ENCODE peak calls at places on chromosomes 3 and 15, in nine cellular contexts. X, I, C, K, P, B, W, R and Z are unnamed samples.

GRCh38 chr3:196274585-196274984 is 12.9 kb downstream of the PCYT1A start:
- DNase-seq in C (no peak), X (no peak), P (no peak), R (no peak), W (peak), I (no peak), B (peak), K (no peak), Z (no peak)

GRCh38 chr15:96150277-96150676 is 180.2 kb upstream of the NR2F2 start:
- DNase-seq in W (no peak), C (no peak), I (no peak), K (no peak), B (no peak), P (no peak), X (no peak), R (no peak), Z (no peak)

GRCh38 chr15:41695750-41696436 is 35.7 kb downstream of the MGA start:
- DNase-seq in P (peak), X (no peak), I (no peak), B (peak), R (no peak), C (no peak), W (peak), K (peak), Z (peak)

GRCh38 chr3:23666818-23667217 is 138.9 kb upstream of the UBE2E1 start:
- DNase-seq in X (no peak), I (no peak), C (no peak), W (no peak), B (no peak), K (no peak), P (no peak), R (no peak), Z (no peak)

GRCh38 chr15:52252781-52253180 is 42.8 kb downstream of the MYO5C start:
- DNase-seq in W (peak), C (no peak), I (no peak), B (no peak), R (no peak), P (no peak), X (no peak), K (peak), Z (no peak)

GRCh38 chr3:129822679-129823078 is 70.8 kb downstream of the TMCC1 start:
- DNase-seq in P (no peak), B (no peak), W (peak), K (peak), X (no peak), I (no peak), C (no peak), R (no peak), Z (peak)

GRCh38 chr15:88479169-88479568 is 11.7 kb downstream of the MRPS11 start:
- DNase-seq in B (no peak), C (no peak), X (no peak), K (no peak), W (no peak), P (no peak), R (no peak), I (no peak), Z (no peak)

GRCh38 chr3:48285132-48285531 is 44.2 kb downstream of the ZNF589 start:
- DNase-seq in K (no peak), X (no peak), P (no peak), I (no peak), B (no peak), W (no peak), C (no peak), R (no peak), Z (no peak)

GRCh38 chr3:99324854-99325253 is 313.5 kb upstream of the COL8A1 start:
- DNase-seq in I (no peak), P (no peak), B (no peak), C (no peak), R (no peak), W (no peak), X (no peak), K (no peak), Z (no peak)

GRCh38 chr3:8345396-8345795 is 156.2 kb upstream of the LMCD1 start:
- DNase-seq in B (no peak), R (no peak), W (peak), X (no peak), C (no peak), P (no peak), I (no peak), K (no peak), Z (no peak)

GRCh38 chr15:72086010-72086697 is 31.8 kb downstream of the MYO9A start:
- DNase-seq in P (peak), C (no peak), R (no peak), K (no peak), W (no peak), I (no peak), B (no peak), X (no peak), Z (no peak)

GRCh38 chr3:159824341-159824740 is 164.3 kb upstream of the IL12A start:
- DNase-seq in K (no peak), R (no peak), P (no peak), W (peak), X (peak), C (no peak), I (peak), B (no peak), Z (no peak)

GRCh38 chr15:46441294-46442062 is 806.6 kb downstream of the SQOR start:
- DNase-seq in X (no peak), K (no peak), R (no peak), B (no peak), P (no peak), I (no peak), C (no peak), W (no peak), Z (no peak)

GRCh38 chr15:101371519-101371918 is 76.5 kb upstream of the SNRPA1 start:
- DNase-seq in I (no peak), W (no peak), K (no peak), X (peak), B (no peak), R (no peak), C (peak), P (no peak), Z (no peak)

GRCh38 chr3:52484680-52485461 is 10.3 kb upstream of the STAB1 start:
- DNase-seq in B (no peak), R (no peak), X (no peak), I (no peak), K (no peak), P (no peak), W (no peak), C (no peak), Z (no peak)

GRCh38 chr15:93048759-93049161 is 40.3 kb downstream of the RGMA start:
- DNase-seq in X (no peak), K (no peak), W (no peak), R (no peak), C (no peak), B (no peak), P (no peak), I (no peak), Z (no peak)

GRCh38 chr3:13790376-13791219 is 89.3 kb downstream of the WNT7A start:
- DNase-seq in R (no peak), C (no peak), W (no peak), I (no peak), B (no peak), X (no peak), P (no peak), K (no peak), Z (no peak)

GRCh38 chr3:13793451-13793850 is 86.4 kb downstream of the WNT7A start:
- DNase-seq in P (no peak), B (no peak), I (no peak), X (no peak), C (no peak), K (no peak), W (no peak), R (no peak), Z (no peak)

GRCh38 chr3:13795816-13796215 is 84.1 kb downstream of the WNT7A start:
- DNase-seq in K (no peak), X (no peak), R (no peak), W (no peak), I (no peak), B (no peak), P (no peak), C (no peak), Z (no peak)

GRCh38 chr3:13791501-13792490 is 88.1 kb downstream of the WNT7A start:
- DNase-seq in K (no peak), I (no peak), B (no peak), C (no peak), P (no peak), X (no peak), R (no peak), W (no peak), Z (no peak)

GRCh38 chr3:13792512-13793347 is 87.1 kb downstream of the WNT7A start:
- DNase-seq in B (no peak), C (no peak), X (no peak), K (no peak), I (no peak), R (no peak), W (no peak), P (no peak), Z (no peak)
- TF ChIP-seq CTCF in B (no peak), C (no peak), X (no peak), K (no peak), I (no peak), R (no peak), W (no peak), P (no peak), Z (no peak)

GRCh38 chr3:155604126-155604525 is 140.7 kb downstream of the PLCH1 start:
- DNase-seq in P (no peak), K (no peak), X (no peak), B (no peak), W (no peak), C (no peak), R (no peak), I (no peak), Z (no peak)

GRCh38 chr3:155605571-155605970 is 139.3 kb downstream of the PLCH1 start:
- DNase-seq in I (no peak), K (no peak), X (no peak), C (no peak), R (no peak), W (no peak), B (no peak), P (no peak), Z (no peak)

GRCh38 chr3:155603302-155603701 is 141.6 kb downstream of the PLCH1 start:
- DNase-seq in P (no peak), I (no peak), X (no peak), K (no peak), R (no peak), W (no peak), C (no peak), B (no peak), Z (no peak)

GRCh38 chr3:155602307-155602706 is 142.6 kb downstream of the PLCH1 start:
- DNase-seq in R (no peak), I (no peak), W (no peak), X (no peak), K (no peak), P (no peak), B (no peak), C (no peak), Z (no peak)

GRCh38 chr3:155604967-155605366 is 139.9 kb downstream of the PLCH1 start:
- DNase-seq in W (no peak), K (no peak), P (no peak), C (no peak), I (no peak), R (no peak), B (no peak), X (no peak), Z (no peak)
- TF ChIP-seq CTCF in W (no peak), K (no peak), P (no peak), C (no peak), I (no peak), R (no peak), B (no peak), X (no peak), Z (no peak)

DNA sequence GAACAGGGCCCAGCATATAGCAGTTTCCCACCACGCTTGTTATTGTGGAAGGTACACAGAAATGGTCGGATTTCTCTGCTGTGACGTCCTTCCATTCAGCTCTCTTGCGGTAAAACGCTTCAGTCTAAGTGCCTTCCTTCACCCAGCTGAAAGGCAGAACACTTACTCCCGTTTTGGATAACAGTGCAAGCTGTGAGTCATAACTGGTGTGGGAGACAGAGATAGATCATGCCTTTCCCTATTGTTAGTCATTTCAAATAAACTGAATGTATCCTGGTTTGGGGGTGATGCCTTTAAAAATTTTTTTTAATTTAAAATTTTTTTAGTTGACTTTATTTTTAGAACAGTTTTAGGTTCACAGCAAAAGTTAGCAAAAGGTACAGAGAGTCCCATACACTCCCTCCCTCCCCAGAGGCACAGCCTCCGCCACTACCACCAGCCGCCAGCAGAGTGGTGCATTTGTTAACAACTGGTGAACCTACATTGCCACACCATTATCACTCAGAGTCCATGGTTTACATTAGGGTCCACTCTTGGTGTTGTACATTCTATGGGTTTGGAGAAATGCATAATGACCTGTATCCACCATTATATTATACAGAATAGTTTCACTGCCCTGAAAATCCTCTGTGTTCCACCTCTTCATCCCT is 94.9 kb upstream of the NSMCE3 start:
- DNase-seq in R (no peak), W (peak), X (no peak), B (no peak), K (peak), P (no peak), I (no peak), C (no peak), Z (no peak)
- TF ChIP-seq CTCF in R (no peak), W (peak), X (no peak), B (no peak), K (peak), P (no peak), I (peak), C (no peak), Z (no peak)

GRCh38 chr3:32954506-32954905 is 3.1 kb downstream of the CCR4 start:
- DNase-seq in X (no peak), W (no peak), R (no peak), B (no peak), C (no peak), I (no peak), K (no peak), P (no peak), Z (no peak)
- TF ChIP-seq CTCF in X (no peak), W (no peak), R (no peak), B (no peak), C (no peak), I (no peak), K (no peak), P (no peak), Z (no peak)

GRCh38 chr3:15427182-15427880 is at the start of the genes EAF1 and METTL6:
- DNase-seq in R (peak), X (peak), C (peak), K (peak), B (peak), W (peak), I (peak), P (peak), Z (peak)
- TF ChIP-seq CTCF in R (no peak), X (peak), C (peak), K (no peak), B (peak), W (peak), I (no peak), P (no peak), Z (no peak)

DNA sequence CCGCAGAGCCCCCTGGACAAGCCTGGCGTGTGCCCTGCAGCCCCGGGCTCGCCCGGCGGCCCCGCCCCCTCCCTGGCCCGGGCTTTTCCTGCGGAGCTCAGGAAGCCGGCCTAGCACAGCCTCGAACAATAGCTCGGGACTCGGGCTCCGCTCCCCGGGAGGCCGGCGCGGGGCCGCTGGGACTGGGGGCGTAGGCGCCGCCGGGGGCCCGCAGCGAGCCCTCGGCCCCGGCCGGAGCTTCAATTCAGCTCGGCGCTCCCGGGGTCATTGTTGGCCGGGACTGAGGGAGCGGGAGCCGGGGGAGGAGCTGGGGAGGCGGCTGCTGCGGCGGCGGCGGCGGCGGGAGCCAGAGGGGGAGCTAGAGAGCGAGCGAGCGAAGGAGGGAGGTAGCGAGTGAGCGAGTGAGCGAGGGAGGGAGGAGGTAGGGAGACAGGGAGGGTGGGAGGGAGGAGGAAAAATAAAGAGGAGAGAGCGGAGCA is 41.0 kb upstream of the ROPN1 start:
- DNase-seq in C (peak), P (peak), K (peak), R (peak), W (peak), I (peak), X (peak), B (peak), Z (no peak)
- TF ChIP-seq CTCF in C (peak), P (peak), K (no peak), R (peak), W (peak), I (peak), X (peak), B (peak), Z (peak)